ENCODE peak calls at places on chromosomes 2 and 18, in four cellular contexts. R is endodermal cell, J is PC-3, S is prostate gland. I is an unnamed sample. For H3K36me3, the result is how much of the 10 kb centered on the place peaks cover.

GRCh38 chr2:99624682-99625081 is 134.9 kb upstream of the REV1 start:
- DNase-seq in J (no peak), S (no peak), R (no peak), I (no peak)

GRCh38 chr2:142693171-142693950 is 184.1 kb upstream of the KYNU start:
- DNase-seq in J (no peak), R (peak), S (no peak), I (peak)

GRCh38 chr18:24964213-24964612 is 387.8 kb downstream of the ZNF521 start:
- DNase-seq in R (peak), J (peak), S (no peak), I (peak)

GRCh38 chr2:51526766-51527165 is 494.8 kb upstream of the NRXN1 start:
- DNase-seq in R (no peak), J (no peak), S (no peak), I (no peak)

GRCh38 chr2:152588911-152589310 is 128.3 kb downstream of the PRPF40A start:
- DNase-seq in J (no peak), R (no peak), S (no peak), I (no peak)

GRCh38 chr2:33419548-33420255 is 56.7 kb upstream of the RASGRP3 start:
- DNase-seq in S (no peak), J (no peak), R (no peak), I (no peak)

GRCh38 chr2:227163998-227164744 is at the start of the genes COL4A3 and COL4A4:
- DNase-seq in R (peak), S (peak), J (peak), I (no peak)

GRCh38 chr18:76256897-76257500 is 238.0 kb downstream of the ZNF516 start:
- DNase-seq in J (peak), R (peak), S (no peak), I (peak)

GRCh38 chr2:68311033-68311432 is 8.7 kb downstream of the CNRIP1 start:
- DNase-seq in R (no peak), J (no peak), S (no peak), I (no peak)

GRCh38 chr18:57131782-57132181 is 15.1 kb upstream of the BOD1L2 start:
- DNase-seq in J (no peak), R (no peak), S (peak), I (no peak)

GRCh38 chr2:2060431-2060830 is 270.6 kb downstream of the MYT1L start:
- DNase-seq in J (no peak), S (no peak), R (no peak), I (no peak)

GRCh38 chr2:240988571-240989271 is 9.7 kb upstream of the SNED1 start:
- DNase-seq in J (no peak), S (no peak), R (no peak), I (peak)

GRCh38 chr2:55519908-55520885 is 679 bp downstream of the CFAP36 start:
- DNase-seq in R (peak), J (peak), S (peak), I (no peak)

GRCh38 chr2:144583741-144584453 is 64.0 kb upstream of the ZEB2 start:
- DNase-seq in J (peak), R (no peak), S (no peak), I (no peak)

GRCh38 chr2:122681626-122682025 is 926.2 kb downstream of the TSN start:
- DNase-seq in J (peak), S (no peak), R (no peak), I (no peak)

GRCh38 chr2:202378001-202378400 is 1.9 kb downstream of the BMPR2 start:
- DNase-seq in S (no peak), J (peak), R (no peak), I (no peak)

GRCh38 chr18:44632469-44633145 is 48.1 kb upstream of the SETBP1 start:
- DNase-seq in R (no peak), S (no peak), J (no peak), I (no peak)

GRCh38 chr2:40642261-40642660 is 190.4 kb upstream of the SLC8A1 start:
- DNase-seq in S (no peak), J (no peak), R (no peak), I (no peak)

GRCh38 chr2:145760781-145761649 is 1241.1 kb upstream of the ZEB2 start:
- DNase-seq in J (peak), R (no peak), S (no peak), I (no peak)

GRCh38 chr2:174339971-174340399 is 5.2 kb downstream of the SP9 start:
- DNase-seq in J (peak), R (peak), S (no peak), I (no peak)

GRCh38 chr2:173588931-173589369 is 234.3 kb downstream of the CDCA7 start:
- DNase-seq in J (peak), R (no peak), S (no peak), I (no peak)

GRCh38 chr2:86800856-86801567 is 10.3 kb upstream of the CD8A start:
- DNase-seq in J (no peak), S (no peak), R (no peak), I (no peak)

GRCh38 chr2:41966431-41966893 is 81.4 kb upstream of the PKDCC start:
- DNase-seq in R (peak), S (peak), J (peak), I (no peak)

DNA sequence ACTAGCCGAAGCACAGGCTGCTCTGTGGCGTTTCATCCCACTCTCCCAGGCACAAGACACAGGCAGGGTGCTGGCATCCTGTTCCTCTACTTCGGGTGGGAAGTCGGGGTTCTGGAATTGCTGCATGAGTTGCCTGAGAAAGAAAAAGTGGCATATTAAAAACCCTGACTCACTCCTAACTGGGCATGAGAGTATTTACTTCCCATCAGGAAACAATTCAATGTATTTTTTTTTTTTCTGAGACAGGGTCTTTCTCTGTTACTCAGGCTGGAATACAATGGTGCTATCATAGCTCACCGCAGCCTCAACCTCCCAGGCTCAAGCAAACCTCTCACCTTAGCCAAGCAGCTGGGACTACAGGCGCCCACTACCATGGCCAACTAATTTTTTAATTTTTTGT is 7.4 kb downstream of the ODC1 start:
- DNase-seq in J (no peak), R (no peak), S (no peak), I (no peak)
- H3K36me3 ChIP-seq in J (half or more), R (half or more), S (under half), I (under half)

GRCh38 chr2:224833986-224834385 is 117.8 kb upstream of the CCDC195 start:
- DNase-seq in J (no peak), R (no peak), S (no peak), I (no peak)

GRCh38 chr2:224836263-224836662 is 120.1 kb upstream of the CCDC195 start:
- DNase-seq in J (peak), R (no peak), S (no peak), I (no peak)

GRCh38 chr2:224837558-224837957 is 121.4 kb upstream of the CCDC195 start:
- DNase-seq in S (no peak), R (no peak), J (peak), I (no peak)

GRCh38 chr2:224837066-224837465 is 120.9 kb upstream of the CCDC195 start:
- DNase-seq in J (no peak), R (no peak), S (no peak), I (no peak)

DNA sequence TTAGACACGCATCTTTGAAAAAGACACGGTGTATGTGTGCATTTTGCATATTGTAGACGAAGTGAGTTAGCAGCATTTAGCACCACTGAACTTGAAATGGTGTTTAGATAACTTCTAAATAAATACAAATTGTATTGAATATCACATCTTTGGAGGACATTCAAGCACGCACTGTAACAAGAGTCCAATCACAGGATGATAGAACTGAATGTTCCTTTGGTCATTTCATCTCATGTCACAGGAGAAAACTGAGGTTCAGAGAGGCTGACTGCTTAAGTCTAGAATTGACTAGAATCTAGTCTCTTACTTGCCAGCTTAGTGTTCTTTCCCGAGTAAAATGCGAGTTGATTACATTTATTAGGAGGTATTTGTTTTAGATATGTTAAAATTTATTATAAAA is 119.2 kb upstream of the CCDC195 start:
- DNase-seq in R (no peak), J (no peak), S (no peak), I (no peak)
- H3K36me3 ChIP-seq in R (under half), J (under half), S (under half), I (under half)

DNA sequence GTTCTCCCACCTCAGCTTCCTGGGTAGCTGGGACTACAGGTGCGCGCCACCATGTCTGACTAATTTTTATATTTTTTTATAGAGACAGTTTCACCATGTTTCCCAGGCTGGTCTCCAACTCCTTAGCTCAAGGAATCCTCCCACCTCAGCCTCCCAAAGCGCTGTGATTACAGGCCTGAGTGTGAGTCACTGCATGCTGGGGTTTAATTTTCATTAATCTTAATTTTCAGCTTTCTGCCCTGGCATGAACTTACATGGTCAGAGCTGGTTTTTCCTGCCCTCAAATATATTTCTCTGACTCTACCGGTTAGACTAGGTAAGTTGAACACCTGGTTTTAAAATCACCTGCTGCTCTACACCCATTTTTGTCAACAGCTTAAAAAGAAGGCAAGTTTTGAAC is 3.1 kb downstream of the MARCHF7 start:
- DNase-seq in J (peak), S (no peak), R (no peak), I (no peak)
- H3K36me3 ChIP-seq in J (half or more), S (under half), R (half or more), I (under half)

DNA sequence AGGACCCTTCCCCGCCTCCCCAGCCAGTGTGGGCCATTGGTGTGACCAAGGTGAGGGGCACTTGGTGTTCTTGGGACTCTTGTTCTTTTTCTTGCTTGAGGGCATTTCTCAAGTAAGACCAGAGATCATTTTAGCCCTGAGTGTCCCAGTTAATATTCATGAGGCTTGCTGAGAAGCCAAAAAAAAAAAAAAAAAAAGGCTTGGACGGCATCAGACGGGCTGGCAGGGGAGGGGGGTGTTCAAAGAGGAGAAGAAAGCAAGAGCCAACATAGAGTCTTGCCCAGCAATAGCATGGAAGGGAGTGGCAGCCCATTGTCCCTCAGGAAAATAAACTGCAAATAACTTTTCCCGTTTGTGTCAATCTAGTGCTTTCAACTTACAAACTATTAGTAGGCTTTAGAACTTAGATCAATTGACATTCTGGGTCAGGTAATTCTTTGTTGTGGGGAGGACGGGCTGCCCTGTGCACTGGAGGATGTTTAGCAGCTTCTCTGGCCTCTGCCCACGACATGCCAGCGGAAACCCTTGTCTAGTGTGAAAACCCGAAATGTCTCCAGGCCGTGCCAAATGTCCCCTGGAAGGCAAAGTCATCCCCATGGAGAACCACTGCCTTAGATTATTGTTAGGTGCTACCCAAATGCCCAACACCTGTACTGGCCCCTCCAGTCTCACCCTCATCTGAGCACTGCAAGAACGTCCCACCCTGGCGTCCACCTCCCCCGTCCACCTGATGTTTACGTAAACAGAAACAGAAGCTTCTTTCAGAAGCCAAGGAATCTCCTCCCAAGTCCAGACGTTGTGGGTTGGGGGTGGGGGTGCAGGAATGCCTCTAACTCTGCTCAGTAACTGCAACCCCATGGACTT is 163.4 kb downstream of the BCL2 start:
- DNase-seq in S (no peak), J (no peak), R (no peak), I (no peak)
- H3K36me3 ChIP-seq in S (under half), J (under half), R (under half), I (under half)

GRCh38 chr18:70559446-70559845 is 270.6 kb downstream of the SOCS6 start:
- DNase-seq in S (no peak), R (no peak), J (no peak), I (no peak)

GRCh38 chr18:70553961-70554325 is 265.1 kb downstream of the SOCS6 start:
- DNase-seq in J (no peak), S (no peak), R (no peak), I (no peak)

GRCh38 chr18:70553245-70553960 is 264.6 kb downstream of the SOCS6 start:
- DNase-seq in S (no peak), R (no peak), J (no peak), I (no peak)

GRCh38 chr18:70555046-70555445 is 266.2 kb downstream of the SOCS6 start:
- DNase-seq in R (no peak), J (no peak), S (no peak), I (no peak)

DNA sequence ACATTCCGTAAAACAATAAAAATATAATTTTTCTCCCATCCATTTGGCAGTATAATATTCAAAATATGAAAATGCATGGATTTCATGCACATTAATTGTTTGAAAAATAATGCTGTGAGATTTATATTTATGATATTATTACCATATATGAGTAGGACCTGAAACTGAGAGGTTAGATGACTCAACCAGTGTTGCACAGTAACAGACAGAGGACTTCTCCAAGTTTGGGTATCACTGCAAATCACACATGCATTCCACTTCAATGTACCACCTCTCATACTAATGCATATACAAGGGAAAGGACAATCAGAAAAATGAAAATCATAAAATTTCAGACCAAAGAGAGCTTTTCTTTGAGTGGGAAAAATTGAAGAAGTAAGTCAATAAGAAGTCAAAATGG is 269.5 kb downstream of the SOCS6 start:
- DNase-seq in S (no peak), J (no peak), R (no peak), I (no peak)
- H3K36me3 ChIP-seq in S (under half), J (under half), R (under half), I (under half)

DNA sequence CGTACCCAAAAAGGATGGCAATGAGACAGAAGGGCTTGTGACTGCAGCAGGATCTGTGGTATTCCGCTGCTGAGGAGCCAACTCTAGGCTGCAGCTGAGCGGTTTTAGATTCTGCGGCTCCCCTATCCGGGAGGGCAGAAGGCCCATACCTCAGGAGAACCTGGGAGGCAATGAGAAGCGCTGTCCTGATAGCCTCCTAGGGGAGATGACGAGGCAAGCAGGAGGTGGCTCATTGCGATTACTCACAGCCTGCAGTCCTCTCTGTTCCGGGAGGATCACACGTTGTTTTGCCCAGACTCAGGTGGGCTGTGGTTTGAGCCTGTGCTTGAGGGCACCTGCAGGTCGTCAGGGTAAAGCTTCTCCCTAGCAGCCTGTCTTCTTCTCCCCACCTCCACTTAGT is 65.1 kb downstream of the COA5 start:
- DNase-seq in R (peak), S (no peak), J (no peak), I (no peak)
- H3K36me3 ChIP-seq in R (half or more), S (under half), J (under half), I (under half)

DNA sequence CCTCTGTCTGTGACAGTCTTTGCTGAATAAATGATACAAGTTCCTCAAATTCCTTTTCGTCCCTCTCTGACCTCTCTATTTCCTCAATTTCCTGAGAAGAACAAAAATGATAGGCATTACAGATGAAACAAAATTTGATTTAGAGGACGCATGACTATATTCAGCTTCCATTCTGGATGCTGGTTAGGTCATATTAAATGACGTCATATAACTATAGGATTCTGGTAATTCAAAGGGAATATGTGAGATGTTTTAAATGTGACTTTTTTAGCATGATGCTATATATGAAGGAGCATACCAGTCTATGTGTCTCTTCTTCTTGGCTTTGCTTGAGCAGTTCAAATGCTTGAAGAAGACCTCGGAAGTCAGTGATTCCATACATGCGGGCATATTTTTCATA is 102.3 kb downstream of the TTN start:
- DNase-seq in S (no peak), J (no peak), R (no peak), I (no peak)
- H3K36me3 ChIP-seq in S (under half), J (under half), R (half or more), I (under half)

I was measured in Caco-2.